ENCODE peak calls at places on chromosomes 3 and 15, in seven cellular contexts. R, A, K, W, S, B and G are unnamed samples.

GRCh38 chr3:44001072-44001471 is 240.6 kb upstream of the TOPAZ1 start:
- DNase-seq in K (no peak), W (no peak), S (no peak), A (no peak), B (no peak), R (no peak), G (no peak)

GRCh38 chr3:11757441-11757875 is 89.2 kb downstream of the TAMM41 start:
- DNase-seq in K (no peak), A (no peak), R (peak), S (no peak), W (no peak), B (no peak), G (no peak)

GRCh38 chr3:87397210-87397609 is 120.8 kb upstream of the POU1F1 start:
- DNase-seq in S (no peak), B (no peak), K (no peak), A (no peak), W (no peak), R (no peak), G (no peak)

GRCh38 chr3:48248095-48248863 is 7.4 kb downstream of the ZNF589 start:
- DNase-seq in S (no peak), W (no peak), B (no peak), R (no peak), A (no peak), K (no peak), G (no peak)

GRCh38 chr3:13474021-13474420 is 6.1 kb upstream of the HDAC11 start:
- DNase-seq in S (no peak), R (no peak), A (no peak), K (no peak), B (no peak), W (no peak), G (no peak)

GRCh38 chr3:177493091-177493490 is 295.8 kb upstream of the TBL1XR1 start:
- DNase-seq in S (no peak), A (no peak), R (no peak), K (no peak), B (no peak), W (no peak), G (no peak)

GRCh38 chr3:45816544-45816943 is 20.2 kb upstream of the SLC6A20 start:
- DNase-seq in A (no peak), S (no peak), B (no peak), W (no peak), R (peak), K (no peak), G (no peak)

GRCh38 chr3:73813978-73814292 is 189.2 kb upstream of the PDZRN3 start:
- DNase-seq in K (no peak), R (no peak), B (no peak), S (no peak), W (no peak), A (no peak), G (no peak)

GRCh38 chr3:182792901-182793662 is at the start of gene ATP11B:
- DNase-seq in K (peak), B (peak), S (peak), W (peak), R (peak), A (no peak), G (peak)

GRCh38 chr15:67253517-67254237 is 784 bp downstream of the AAGAB start:
- DNase-seq in R (peak), W (no peak), S (peak), K (no peak), A (no peak), B (no peak), G (no peak)

GRCh38 chr15:59662260-59662659 is 4.9 kb upstream of the GTF2A2 start:
- DNase-seq in K (no peak), W (no peak), S (no peak), R (no peak), B (no peak), A (no peak), G (no peak)

GRCh38 chr3:31219131-31219843 is 313.4 kb upstream of the STT3B start:
- DNase-seq in B (no peak), K (no peak), A (no peak), S (no peak), W (no peak), R (no peak), G (no peak)

GRCh38 chr3:13008114-13008995 is 64.9 kb downstream of the IQSEC1 start:
- DNase-seq in R (no peak), K (no peak), A (no peak), W (peak), B (no peak), S (no peak), G (no peak)

GRCh38 chr15:58330836-58331561 is 100.8 kb upstream of the LIPC start:
- DNase-seq in W (no peak), B (no peak), S (no peak), R (no peak), A (no peak), K (no peak), G (no peak)

GRCh38 chr3:10911350-10912002 is 81.1 kb upstream of the SLC6A1 start:
- DNase-seq in A (no peak), K (no peak), B (no peak), R (no peak), W (no peak), S (no peak), G (no peak)

GRCh38 chr3:57512174-57512573 is 32.0 kb downstream of the DNAH12 start:
- DNase-seq in A (no peak), B (no peak), R (no peak), K (no peak), S (no peak), W (no peak), G (no peak)

GRCh38 chr3:129827765-129828164 is 65.7 kb downstream of the TMCC1 start:
- DNase-seq in A (no peak), B (no peak), R (no peak), W (peak), S (no peak), K (peak), G (peak)

GRCh38 chr15:65318870-65319356 is 14.4 kb downstream of the RNU5B-1 start:
- DNase-seq in A (peak), W (peak), S (peak), B (peak), K (peak), R (peak), G (peak)

GRCh38 chr3:22115581-22115980 is 364.6 kb upstream of the ZNF385D start:
- DNase-seq in S (no peak), B (no peak), A (no peak), K (no peak), R (peak), W (no peak), G (no peak)

GRCh38 chr3:95172549-95172948 is 1109.7 kb downstream of the NSUN3 start:
- DNase-seq in R (no peak), K (no peak), W (no peak), A (no peak), S (no peak), B (no peak), G (no peak)

GRCh38 chr3:12139111-12139511 is 19.6 kb downstream of the TIMP4 start:
- DNase-seq in W (no peak), S (peak), K (no peak), R (no peak), B (no peak), A (no peak), G (no peak)

GRCh38 chr3:143808999-143809700 is 39.1 kb downstream of the SLC9A9 start:
- DNase-seq in W (no peak), K (no peak), A (no peak), R (no peak), S (no peak), B (no peak), G (no peak)

GRCh38 chr3:143956858-143957257 is 14.8 kb upstream of the DIPK2A start:
- DNase-seq in B (no peak), W (no peak), K (no peak), R (no peak), S (no peak), A (no peak), G (no peak)